ENCODE peak calls at places on chromosomes 1 and 21, in ten cellular contexts. Y, Z, G, H, R, P, O, W, I and U are unnamed samples.

GRCh38 chr21:17045214-17045835 is 467.5 kb upstream of the CXADR start:
- DNase-seq in W (peak; percentile 14), H (peak; percentile 14), I (no peak), Y (peak; percentile 49), Z (no peak), R (peak; percentile 32), G (no peak), P (peak; percentile 0), O (no peak), U (peak; percentile 3)

GRCh38 chr1:175904808-175905207 is 161.4 kb upstream of the TNR start:
- DNase-seq in Y (no peak), P (no peak), I (no peak), O (no peak), R (no peak), H (no peak), G (no peak), Z (no peak), W (no peak), U (no peak)

GRCh38 chr1:192763243-192763642 is 45.6 kb upstream of the RGS2 start:
- DNase-seq in W (no peak), R (peak; percentile 12), Y (no peak), Z (no peak), I (no peak), G (no peak), H (no peak), O (no peak), P (no peak), U (no peak)

GRCh38 chr1:222288056-222288455 is 259.8 kb downstream of the HHIPL2 start:
- DNase-seq in I (no peak), O (no peak), Y (peak; percentile 16), R (no peak), G (no peak), Z (no peak), W (peak; percentile 32), H (no peak), P (no peak), U (no peak)

GRCh38 chr1:32125313-32125712 is 17.5 kb downstream of the KPNA6 start:
- DNase-seq in Z (no peak), G (no peak), I (no peak), R (no peak), P (no peak), O (no peak), W (no peak), Y (no peak), H (no peak), U (no peak)

GRCh38 chr1:235918032-235918431 is 51.3 kb upstream of the LYST start:
- DNase-seq in G (no peak), Y (no peak), P (peak; percentile 23), Z (no peak), R (no peak), H (no peak), O (no peak), I (no peak), W (no peak), U (no peak)

GRCh38 chr1:202692959-202693555 is 17.2 kb downstream of the SYT2 start:
- DNase-seq in W (peak; percentile 48), G (peak; percentile 72), P (peak; percentile 39), O (no peak), Z (peak; percentile 61), Y (peak; percentile 41), I (peak; percentile 60), H (peak; percentile 72), R (peak; percentile 73), U (no peak)

GRCh38 chr1:84291882-84292655 is 9.4 kb upstream of the SAMD13 start:
- DNase-seq in H (no peak), Y (no peak), Z (no peak), W (no peak), I (no peak), R (no peak), G (no peak), P (no peak), O (no peak), U (no peak)

GRCh38 chr1:19942088-19942487 is 18.7 kb upstream of the PLA2G2E start:
- DNase-seq in G (no peak), Z (no peak), O (no peak), R (no peak), Y (no peak), W (no peak), I (no peak), H (no peak), P (no peak), U (no peak)

GRCh38 chr1:31101147-31101502 is 35.6 kb upstream of the PUM1 start:
- DNase-seq in Y (no peak), O (peak; percentile 50), G (no peak), Z (no peak), P (peak; percentile 6), H (peak; percentile 33), W (peak; percentile 62), R (no peak), I (no peak), U (peak; percentile 3)

GRCh38 chr21:45363921-45364463 is 41.0 kb upstream of the COL18A1 start:
- DNase-seq in W (peak; percentile 99), P (no peak), O (peak; percentile 92), R (peak; percentile 67), Y (peak; percentile 98), I (peak; percentile 71), H (peak; percentile 92), Z (no peak), G (peak; percentile 87), U (no peak)

GRCh38 chr1:95407864-95408291 is 173.9 kb downstream of the RWDD3 start:
- DNase-seq in R (no peak), H (no peak), P (no peak), W (no peak), I (peak; percentile 27), O (no peak), Y (no peak), Z (no peak), G (no peak), U (no peak)

GRCh38 chr1:229192031-229192430 is 78.9 kb upstream of the RAB4A start:
- DNase-seq in Z (no peak), W (no peak), G (no peak), Y (no peak), P (no peak), R (no peak), O (no peak), I (no peak), H (peak; percentile 26), U (no peak)

GRCh38 chr1:6401673-6402072 is 8.1 kb upstream of the ACOT7 start:
- DNase-seq in Z (no peak), G (no peak), H (no peak), W (no peak), R (no peak), O (no peak), I (no peak), Y (no peak), P (no peak), U (no peak)

GRCh38 chr1:39829791-39830533 is 41.3 kb upstream of the BMP8B start:
- DNase-seq in Y (no peak), H (peak; percentile 23), G (no peak), W (no peak), P (no peak), O (no peak), I (no peak), R (peak; percentile 36), Z (no peak), U (no peak)

GRCh38 chr1:12556368-12556930 is 61.6 kb downstream of the DHRS3 start:
- DNase-seq in P (no peak), I (no peak), W (peak; percentile 95), G (peak; percentile 81), H (peak; percentile 84), Z (no peak), R (no peak), O (no peak), Y (peak; percentile 76), U (no peak)

GRCh38 chr1:39625462-39626273 is 13.8 kb downstream of the HEYL start:
- DNase-seq in G (peak; percentile 91), I (peak; percentile 38), Z (no peak), W (no peak), H (no peak), Y (no peak), O (peak; percentile 88), R (no peak), P (no peak), U (no peak)

GRCh38 chr1:3021233-3021671 is at the start of gene ACTRT2:
- DNase-seq in G (no peak), R (no peak), I (no peak), O (peak; percentile 49), Z (no peak), H (no peak), Y (no peak), W (no peak), P (no peak), U (no peak)

GRCh38 chr21:45096216-45096615 is 21.8 kb downstream of the ADARB1 start:
- DNase-seq in Z (no peak), P (no peak), H (no peak), Y (no peak), I (no peak), O (no peak), W (no peak), R (no peak), G (no peak), U (no peak)

GRCh38 chr1:162641128-162641527 is 8.9 kb downstream of the DDR2 start:
- DNase-seq in Y (no peak), P (no peak), R (no peak), O (no peak), I (no peak), W (no peak), Z (no peak), H (no peak), G (no peak), U (no peak)